ENCODE peak calls at places on chromosome 15, in six cellular contexts. Z is SK-N-SH, I is GM23248, O is PC-3, Q is GM23338, L is neural progenitor cell. D is an unnamed sample. For H4K20me1 and H3F3A, the result is how much of the 10 kb centered on the place peaks cover.

GRCh38 chr15:51191766-51192165 is 97.1 kb upstream of the TNFAIP8L3 start:
- DNase-seq in O (peak), L (no peak), Z (no peak), I (no peak), Q (no peak), D (no peak)

GRCh38 chr15:51775967-51776816 is 24.8 kb downstream of the TMOD2 start:
- DNase-seq in I (peak), O (peak), L (peak), Z (peak), Q (peak), D (peak)

GRCh38 chr15:83210619-83211018 is 3.0 kb upstream of the HDGFL3 start:
- DNase-seq in I (peak), Z (peak), L (no peak), O (peak), Q (no peak), D (no peak)

GRCh38 chr15:99969261-99969960 is 236.2 kb upstream of the LYSMD4 start:
- DNase-seq in O (no peak), L (no peak), Z (no peak), I (no peak), Q (no peak), D (no peak)

GRCh38 chr15:67809441-67809840 is 15.9 kb upstream of the SKOR1 start:
- DNase-seq in O (no peak), I (no peak), Q (no peak), Z (no peak), L (no peak), D (no peak)

GRCh38 chr15:78290222-78290621 is 9.2 kb downstream of the SKIC8 start:
- DNase-seq in Q (no peak), I (no peak), L (no peak), O (no peak), Z (no peak), D (no peak)

GRCh38 chr15:52737720-52738119 is 52.4 kb downstream of the ONECUT1 start:
- DNase-seq in Z (no peak), I (peak), Q (no peak), L (no peak), O (no peak), D (no peak)

GRCh38 chr15:52040167-52040900 is 21.3 kb downstream of the MAPK6 start:
- DNase-seq in Q (no peak), O (no peak), Z (no peak), I (peak), L (no peak), D (peak)

GRCh38 chr15:68256675-68257450 is 20.7 kb upstream of the FEM1B start:
- DNase-seq in Z (no peak), Q (peak), L (peak), O (peak), I (peak), D (peak)

GRCh38 chr15:35833590-35833989 is 287.6 kb upstream of the DPH6 start:
- DNase-seq in Q (no peak), O (no peak), I (peak), Z (no peak), L (no peak), D (no peak)

GRCh38 chr15:25804451-25804850 is 58.7 kb downstream of the ATP10A start:
- DNase-seq in Q (no peak), O (no peak), Z (no peak), L (no peak), I (no peak), D (no peak)

GRCh38 chr15:66502491-66502890 is 2.2 kb downstream of the RPL4 start:
- DNase-seq in O (no peak), I (no peak), Z (no peak), Q (no peak), L (no peak), D (no peak)

GRCh38 chr15:92467245-92467644 is 73.6 kb downstream of the ST8SIA2 start:
- DNase-seq in I (no peak), Z (no peak), O (no peak), Q (no peak), L (no peak), D (no peak)

GRCh38 chr15:43199945-43200488 is 14.8 kb downstream of the CCNDBP1 start:
- DNase-seq in L (no peak), I (no peak), Z (no peak), Q (no peak), O (no peak), D (no peak)

GRCh38 chr15:89714775-89715174 is 24.2 kb downstream of the WDR93 start:
- DNase-seq in L (no peak), I (peak), Z (no peak), Q (no peak), O (no peak), D (no peak)

GRCh38 chr15:34012461-34013028 is 26.5 kb downstream of the AVEN start:
- DNase-seq in Q (no peak), I (no peak), O (no peak), L (no peak), Z (no peak), D (no peak)

GRCh38 chr15:34754674-34755418 is at the start of gene GJD2:
- DNase-seq in Z (peak), L (peak), O (no peak), Q (peak), I (peak), D (no peak)

GRCh38 chr15:89408512-89409183 is 74.0 kb upstream of the POLG start:
- DNase-seq in L (peak), Z (no peak), Q (no peak), O (no peak), I (peak), D (no peak)

GRCh38 chr15:26176831-26177230 is 313.7 kb upstream of the ATP10A start:
- DNase-seq in Q (no peak), I (no peak), L (no peak), Z (no peak), O (no peak), D (no peak)

GRCh38 chr15:82108489-82109078 is 62.8 kb upstream of the MEX3B start:
- DNase-seq in O (peak), L (peak), I (peak), Q (peak), Z (peak), D (peak)

GRCh38 chr15:65824031-65824743 is 32.1 kb upstream of the DENND4A start:
- DNase-seq in L (peak), O (peak), Z (peak), Q (peak), I (peak), D (peak)

GRCh38 chr15:96365781-96366525 is 35.5 kb downstream of the NR2F2 start:
- DNase-seq in L (peak), O (no peak), Z (peak), Q (peak), I (no peak), D (no peak)

GRCh38 chr15:98431171-98431570 is 217.2 kb upstream of the IGF1R start:
- DNase-seq in Z (no peak), I (no peak), O (no peak), L (no peak), Q (no peak), D (no peak)

GRCh38 chr15:31398677-31399260 is 72.1 kb downstream of the KLF13 start:
- DNase-seq in Q (no peak), I (peak), L (no peak), Z (no peak), O (peak), D (no peak)

GRCh38 chr15:28167042-28167441 is 67.9 kb upstream of the OCA2 start:
- DNase-seq in O (no peak), I (no peak), L (no peak), Z (no peak), Q (no peak), D (no peak)

GRCh38 chr15:66169023-66169422 is 84.5 kb downstream of the MEGF11 start:
- DNase-seq in Z (no peak), I (no peak), O (no peak), Q (no peak), L (no peak), D (no peak)

GRCh38 chr15:51889486-51889885 is 60.0 kb downstream of the TMOD3 start:
- DNase-seq in Q (no peak), Z (no peak), L (no peak), O (no peak), I (no peak), D (no peak)

GRCh38 chr15:31456329-31457060 is 129.9 kb downstream of the KLF13 start:
- DNase-seq in O (no peak), Z (no peak), Q (no peak), I (no peak), L (no peak), D (no peak)

GRCh38 chr15:65580287-65580686 is 30.6 kb downstream of the INTS14 start:
- DNase-seq in Z (peak), O (peak), I (peak), L (peak), Q (no peak), D (no peak)

GRCh38 chr15:38668433-38669159 is 104.0 kb upstream of the RASGRP1 start:
- DNase-seq in I (no peak), Q (no peak), L (peak), Z (no peak), O (no peak), D (no peak)

GRCh38 chr15:44501768-44502366 is 35.1 kb upstream of the EIF3J start:
- DNase-seq in Z (peak), L (peak), O (peak), I (peak), Q (peak), D (peak)

GRCh38 chr15:26766262-26766661 is 6.6 kb downstream of the GABRB3 start:
- DNase-seq in Q (peak), O (no peak), L (no peak), I (no peak), Z (no peak), D (no peak)

GRCh38 chr15:101014276-101014675 is 95.1 kb downstream of the LRRK1 start:
- DNase-seq in O (no peak), L (no peak), Q (no peak), I (no peak), Z (no peak), D (no peak)

GRCh38 chr15:99564221-99565030 is 1.4 kb upstream of the MEF2A start:
- DNase-seq in Q (no peak), O (no peak), L (peak), I (peak), Z (no peak), D (no peak)

GRCh38 chr15:69757186-69757585 is 304.6 kb downstream of the RPLP1 start:
- DNase-seq in Q (no peak), Z (no peak), O (peak), I (peak), L (no peak), D (no peak)

GRCh38 chr15:45442497-45443135 is 64.3 kb upstream of the GATM start:
- DNase-seq in L (no peak), I (peak), O (peak), Z (no peak), Q (peak), D (no peak)

GRCh38 chr15:29756358-29757267 is 65.7 kb downstream of the TJP1 start:
- DNase-seq in I (peak), O (no peak), Q (no peak), L (no peak), Z (no peak), D (no peak)

GRCh38 chr15:48462688-48463087 is 131.5 kb downstream of the DUT start:
- DNase-seq in I (no peak), Q (no peak), L (no peak), O (peak), Z (no peak), D (no peak)
- H4K20me1 ChIP-seq in I (under half), Q (under half), L (under half), O (under half), Z (under half), D (under half)

DNA sequence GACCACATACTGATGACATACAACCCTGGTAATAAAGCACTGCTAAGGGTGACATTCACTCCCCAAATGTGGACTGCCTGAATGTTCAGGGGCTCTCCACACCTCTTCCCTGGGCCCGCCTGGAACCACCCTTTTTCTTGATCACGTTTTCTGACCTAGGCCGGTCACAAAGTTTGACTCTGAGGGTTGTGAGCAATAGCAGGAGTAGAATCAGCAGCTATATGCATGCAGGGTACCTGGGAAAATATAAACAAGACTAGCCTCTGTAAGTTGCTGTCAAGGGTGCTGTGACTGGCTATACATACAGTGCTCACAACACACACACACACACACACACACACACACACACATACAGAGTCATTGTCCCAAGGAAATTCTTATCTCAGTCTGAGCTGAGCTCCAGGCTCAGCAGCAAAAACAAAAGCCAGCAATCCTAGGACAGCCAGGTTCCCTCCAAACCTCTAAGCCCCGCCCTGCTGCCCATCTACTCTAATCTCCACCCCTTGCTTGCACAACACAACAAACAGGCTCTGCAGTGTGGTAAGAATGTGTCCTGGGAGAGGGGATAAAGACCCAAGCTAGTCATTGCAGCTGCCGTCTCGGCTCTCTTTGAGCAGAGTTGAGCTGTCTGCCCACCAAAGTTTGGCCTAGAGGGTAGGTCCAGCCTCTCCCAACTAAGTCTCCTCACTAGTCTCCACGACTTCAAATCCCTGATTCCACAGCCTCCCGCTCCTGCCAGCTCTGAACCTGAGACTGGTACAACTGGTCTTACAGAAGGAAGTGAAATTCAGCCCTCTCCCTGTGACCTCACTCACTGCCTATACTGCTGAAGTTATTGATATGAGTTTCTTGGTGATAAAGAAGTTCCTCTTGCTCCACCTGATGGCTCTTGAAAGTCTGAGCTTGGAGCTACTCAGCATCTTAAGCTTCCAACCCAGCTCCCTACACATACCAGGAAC is 2.2 kb downstream of the BMF start:
- DNase-seq in Q (peak), L (peak), I (peak), O (peak), Z (no peak), D (peak)
- H3F3A ChIP-seq in Q (under half), L (half or more), I (under half), O (under half), Z (under half), D (half or more)

DNA sequence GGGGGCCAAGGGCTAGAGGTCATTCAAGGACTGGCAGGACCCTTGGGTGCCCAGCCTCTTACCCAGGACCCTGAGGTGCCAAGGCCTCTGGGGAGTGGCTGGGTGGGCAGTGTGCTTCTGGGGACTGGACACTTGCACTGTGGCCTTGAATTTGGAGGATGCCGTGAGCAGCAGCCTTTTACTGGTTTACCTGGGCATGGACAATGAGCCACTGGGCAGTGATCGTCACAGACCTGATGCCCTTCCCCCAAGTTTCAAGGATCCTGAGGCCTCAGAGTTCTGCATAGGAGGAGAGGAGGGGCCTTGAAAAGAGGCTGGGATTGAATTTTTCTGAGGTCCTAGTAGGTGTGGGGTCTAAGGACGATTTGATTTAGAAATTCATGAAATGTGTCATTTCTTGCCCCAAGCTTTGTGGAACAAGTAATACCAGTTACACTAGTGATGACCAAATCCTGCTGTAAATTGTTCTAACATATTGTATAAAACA is 146.1 kb upstream of the TPM1 start:
- DNase-seq in Q (no peak), I (no peak), O (peak), Z (no peak), L (no peak), D (no peak)
- TF ChIP-seq EZH2phosphoT487 in Q (no peak), I (no peak), O (no peak), Z (no peak), L (no peak), D (no peak)

GRCh38 chr15:74857082-74857655 is 14.2 kb upstream of the ULK3 start:
- DNase-seq in Z (peak), O (peak), Q (no peak), L (no peak), I (no peak), D (no peak)
- H4K20me1 ChIP-seq in Z (under half), O (under half), Q (under half), L (under half), I (under half), D (under half)

GRCh38 chr15:72231066-72231846 is at the start of gene PKM:
- DNase-seq in O (peak), Z (peak), L (peak), Q (peak), I (peak), D (peak)
- H3F3A ChIP-seq in O (under half), Z (half or more), L (under half), Q (under half), I (half or more), D (under half)

DNA sequence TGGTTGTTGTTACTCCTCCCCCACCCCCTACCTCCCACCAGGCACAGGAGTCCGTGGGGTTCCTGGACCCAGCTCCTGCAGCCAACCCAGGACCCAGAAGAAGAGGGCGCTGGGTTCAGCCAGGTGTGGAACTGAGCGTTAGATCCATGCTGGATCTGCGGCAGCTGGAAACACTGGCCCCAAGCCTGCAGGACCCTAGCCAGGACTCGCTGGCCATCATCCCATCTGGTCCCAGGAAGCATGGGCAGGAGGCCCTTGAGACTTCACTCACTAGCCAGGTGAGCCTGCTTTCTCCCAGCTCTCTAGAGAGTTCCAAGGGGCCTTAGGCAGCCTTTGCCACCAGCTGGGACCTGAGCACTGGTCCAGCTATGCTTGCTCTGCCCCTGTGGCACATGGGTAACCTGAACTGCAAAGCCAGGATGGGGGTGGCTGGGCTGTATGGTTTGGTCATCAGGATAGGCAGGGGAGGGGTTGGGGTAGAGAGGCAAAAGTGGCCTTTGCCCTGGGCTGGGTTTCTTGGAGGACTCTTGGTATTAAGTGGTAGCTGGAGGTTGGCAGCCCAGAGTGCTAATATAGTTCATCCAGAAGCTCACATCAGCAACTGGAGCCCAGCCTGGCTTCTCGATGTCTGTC is 7.0 kb upstream of the JMJD7 start:
- DNase-seq in L (no peak), O (no peak), Q (no peak), I (no peak), Z (no peak), D (no peak)
- TF ChIP-seq EZH2phosphoT487 in L (no peak), O (no peak), Q (no peak), I (no peak), Z (no peak), D (no peak)

GRCh38 chr15:41286665-41287333 is 45.6 kb downstream of the OIP5 start:
- DNase-seq in O (peak), L (no peak), Q (no peak), Z (no peak), I (peak), D (no peak)
- H4K20me1 ChIP-seq in O (under half), L (under half), Q (under half), Z (under half), I (under half), D (under half)

GRCh38 chr15:85388962-85389361 is 8.6 kb downstream of the AKAP13 start:
- DNase-seq in I (peak), Z (no peak), Q (no peak), O (no peak), L (no peak), D (no peak)

GRCh38 chr15:85382942-85383341 is 2.5 kb downstream of the AKAP13 start:
- DNase-seq in Q (no peak), Z (no peak), I (no peak), O (no peak), L (no peak), D (no peak)

GRCh38 chr15:85383470-85384148 is 3.2 kb downstream of the AKAP13 start:
- DNase-seq in I (no peak), Z (no peak), O (no peak), Q (no peak), L (no peak), D (no peak)

GRCh38 chr15:85388506-85388905 is 8.1 kb downstream of the AKAP13 start:
- DNase-seq in L (no peak), I (peak), Z (no peak), Q (no peak), O (no peak), D (no peak)

DNA sequence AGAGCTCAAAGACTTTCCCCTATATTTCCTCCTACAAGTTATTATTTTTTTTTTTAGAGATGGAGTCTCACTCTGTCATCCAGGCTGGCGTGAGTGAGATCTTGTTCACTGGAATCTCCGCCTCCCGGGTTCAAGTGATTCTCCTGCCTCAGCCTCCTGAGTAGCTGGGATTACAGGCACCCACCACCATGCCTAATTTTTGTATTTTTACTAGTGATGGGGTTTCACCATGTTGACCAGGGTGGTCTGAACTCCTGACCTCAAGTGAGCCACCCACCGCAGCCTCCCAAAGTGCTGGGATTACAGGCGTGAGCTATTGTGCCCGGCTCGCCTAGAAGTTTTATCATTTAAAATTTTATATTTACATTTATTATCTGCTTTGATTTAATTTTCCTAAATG is 5.9 kb downstream of the AKAP13 start:
- DNase-seq in O (no peak), L (no peak), I (no peak), Q (no peak), Z (no peak), D (no peak)
- H3F3A ChIP-seq in O (under half), L (under half), I (under half), Q (under half), Z (under half), D (under half)

D was measured in MM.1S.